ENCODE peak calls at places on chromosomes 16 and 17, in four cellular contexts. L is K562, J is HL-60, H is GM12878. O is an unnamed sample.

GRCh38 chr16:4288148-4288921 is 15.5 kb upstream of the TFAP4 start:
- DNase-seq in L (peak; percentile 87), H (no peak), J (peak; percentile 50), O (peak; percentile 95)

GRCh38 chr17:80101160-80101945 is at the start of gene GAA:
- DNase-seq in H (peak; percentile 28), J (peak; percentile 70), L (peak; percentile 99), O (peak; percentile 100)

GRCh38 chr17:44914148-44914547 is 1.2 kb downstream of the GFAP start:
- DNase-seq in J (no peak), H (no peak), L (peak; percentile 55), O (no peak)

GRCh38 chr16:88924834-88925539 is 52.0 kb downstream of the CBFA2T3 start:
- DNase-seq in J (no peak), L (peak; percentile 47), H (no peak), O (peak; percentile 88)

GRCh38 chr17:82377924-82378740 is 6.6 kb downstream of the UTS2R start:
- DNase-seq in J (no peak), H (no peak), L (no peak), O (no peak)

GRCh38 chr17:80815151-80815561 is 176.5 kb upstream of the CHMP6 start:
- DNase-seq in J (no peak), L (no peak), H (no peak), O (no peak)

GRCh38 chr17:33366998-33367397 is 73.9 kb upstream of the ASIC2 start:
- DNase-seq in J (no peak), L (no peak), H (no peak), O (no peak)

GRCh38 chr16:19696312-19696711 is 21.7 kb downstream of the KNOP1 start:
- DNase-seq in H (no peak), L (no peak), J (no peak), O (no peak)

GRCh38 chr17:77382966-77383612 is 242.3 kb downstream of the SEC14L1 start:
- DNase-seq in J (no peak), L (no peak), H (no peak), O (no peak)

GRCh38 chr16:65196696-65197095 is 74.8 kb upstream of the CDH11 start:
- DNase-seq in H (no peak), J (no peak), L (no peak), O (no peak)

GRCh38 chr17:2593846-2594656 is 597 bp downstream of the PAFAH1B1 start:
- DNase-seq in L (peak; percentile 77), J (no peak), H (peak; percentile 17), O (peak; percentile 70)

GRCh38 chr17:2215616-2216364 is 87.8 kb downstream of the SMG6 start:
- DNase-seq in L (no peak), H (no peak), J (no peak), O (peak; percentile 60)

GRCh38 chr17:40536731-40537171 is 28.5 kb downstream of the CCR7 start:
- DNase-seq in L (no peak), J (no peak), H (no peak), O (no peak)

GRCh38 chr17:29294580-29294900 is 592 bp upstream of the NUFIP2 start:
- DNase-seq in H (no peak), J (no peak), L (no peak), O (no peak)

GRCh38 chr16:83338138-83338537 is 469.6 kb upstream of the HSBP1 start:
- DNase-seq in L (no peak), H (no peak), J (no peak), O (no peak)

GRCh38 chr17:58084317-58084981 is 1.2 kb downstream of the DYNLL2 start:
- DNase-seq in H (peak; percentile 19), J (no peak), L (peak; percentile 49), O (peak; percentile 35)

GRCh38 chr17:58337126-58337599 is 8.6 kb upstream of the TSPOAP1 start:
- DNase-seq in H (no peak), J (no peak), L (no peak), O (no peak)

GRCh38 chr17:59469786-59470485 is 95.5 kb upstream of the DHX40 start:
- DNase-seq in H (no peak), L (no peak), J (no peak), O (no peak)

GRCh38 chr17:3754458-3755334 is 31.0 kb downstream of the HASPIN start:
- DNase-seq in H (no peak), L (peak; percentile 94), J (peak; percentile 20), O (peak; percentile 85)

GRCh38 chr16:53356478-53357207 is 77.6 kb upstream of the RBL2 start:
- DNase-seq in L (no peak), H (no peak), J (no peak), O (no peak)

GRCh38 chr16:19515765-19516164 is 6.1 kb downstream of the GDE1 start:
- DNase-seq in J (no peak), L (no peak), H (no peak), O (no peak)

GRCh38 chr16:83494459-83494858 is 313.3 kb upstream of the HSBP1 start:
- DNase-seq in L (no peak), J (no peak), H (no peak), O (no peak)

GRCh38 chr16:79623076-79623475 is 22.5 kb upstream of the MAF start:
- DNase-seq in L (no peak), J (no peak), H (no peak), O (no peak)

GRCh38 chr16:31138621-31139578 is 3.4 kb upstream of the PRSS8 start:
- DNase-seq in L (no peak), H (no peak), J (no peak), O (no peak)

GRCh38 chr17:1180958-1181768 is 1.4 kb upstream of the ABR start:
- DNase-seq in H (no peak), J (no peak), L (no peak), O (no peak)

GRCh38 chr16:56974549-56975300 is 13.0 kb downstream of the CETP start:
- DNase-seq in J (no peak), H (no peak), L (no peak), O (no peak)

GRCh38 chr17:35731239-35731931 is at the start of gene RASL10B:
- DNase-seq in J (peak; percentile 14), L (peak; percentile 92), H (no peak), O (peak; percentile 70)

GRCh38 chr16:8571061-8571596 is 19.2 kb downstream of the TMEM114 start:
- DNase-seq in L (no peak), J (no peak), H (no peak), O (no peak)

GRCh38 chr17:41835800-41836549 is at the start of gene NT5C3B:
- DNase-seq in H (no peak), J (no peak), L (peak; percentile 94), O (peak; percentile 87)

GRCh38 chr16:34050787-34051320 is 591.4 kb downstream of the TP53TG3F start:
- DNase-seq in L (no peak), H (no peak), J (no peak), O (no peak)

GRCh38 chr17:31393749-31394146 is 2.3 kb downstream of the RAB11FIP4 start:
- DNase-seq in H (no peak), J (no peak), L (no peak), O (no peak)
- TF ChIP-seq SPI1 in H (no peak), J (no peak), L (no peak), O (no peak)

GRCh38 chr16:879986-880385 is 79.5 kb upstream of the GNG13 start:
- DNase-seq in L (no peak), H (no peak), J (no peak), O (no peak)
- TF ChIP-seq SPI1 in L (no peak), H (no peak), J (no peak), O (no peak)

GRCh38 chr16:86026136-86026905 is 127.4 kb downstream of the IRF8 start:
- DNase-seq in H (no peak), J (no peak), L (no peak), O (no peak)

GRCh38 chr16:86026916-86027315 is 128.0 kb downstream of the IRF8 start:
- DNase-seq in J (no peak), L (no peak), H (no peak), O (no peak)

GRCh38 chr16:86029131-86029741 is 130.3 kb downstream of the IRF8 start:
- DNase-seq in L (no peak), H (no peak), J (no peak), O (no peak)

GRCh38 chr16:86025706-86026105 is 126.7 kb downstream of the IRF8 start:
- DNase-seq in J (no peak), H (no peak), L (no peak), O (no peak)

DNA sequence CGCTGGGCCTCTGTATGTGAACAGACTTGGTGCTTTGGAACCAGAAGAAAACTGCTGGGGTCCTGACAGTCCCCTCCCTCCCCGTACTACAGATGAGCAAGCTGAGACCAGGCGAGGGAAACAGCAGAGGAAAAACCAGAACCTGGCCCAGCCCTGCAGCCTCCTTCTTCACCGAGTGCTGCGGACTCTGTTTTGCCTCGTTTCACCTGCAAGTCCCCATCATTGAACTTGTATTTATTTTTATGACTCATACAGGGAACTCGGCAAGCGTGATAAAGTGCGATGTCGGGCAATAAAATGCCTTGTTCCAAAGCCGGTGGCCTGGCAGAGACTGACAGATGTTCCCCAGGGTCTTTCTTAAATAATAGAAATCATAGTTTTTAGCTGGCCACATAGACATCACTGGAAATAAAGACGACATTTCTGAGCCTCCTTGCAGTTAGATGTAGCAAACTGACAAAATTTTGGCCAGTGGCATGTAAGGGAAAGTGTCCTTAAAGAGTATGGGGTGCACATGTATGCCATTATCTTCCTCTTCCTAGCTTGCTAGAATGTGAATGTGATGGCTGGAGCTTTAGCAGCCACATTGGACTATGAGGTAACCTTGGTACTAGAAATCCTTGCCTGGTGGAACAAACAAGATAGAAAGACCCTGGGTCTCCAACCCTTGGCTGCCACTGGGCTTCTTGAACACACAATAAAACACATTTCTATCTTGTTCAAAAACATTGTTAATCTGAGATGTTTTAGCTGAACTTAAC is 128.6 kb downstream of the IRF8 start:
- DNase-seq in H (no peak), J (no peak), L (no peak), O (no peak)
- TF ChIP-seq SPI1 in H (no peak), J (no peak), L (no peak), O (no peak)

GRCh38 chr16:76654421-76654820 is 377.2 kb downstream of the CNTNAP4 start:
- DNase-seq in L (no peak), J (no peak), H (no peak), O (no peak)

GRCh38 chr16:76653390-76654026 is 376.3 kb downstream of the CNTNAP4 start:
- DNase-seq in J (peak; percentile 11), H (peak; percentile 9), L (peak; percentile 16), O (no peak)

GRCh38 chr16:76661691-76662090 is 384.5 kb downstream of the CNTNAP4 start:
- DNase-seq in L (no peak), J (no peak), H (no peak), O (no peak)

DNA sequence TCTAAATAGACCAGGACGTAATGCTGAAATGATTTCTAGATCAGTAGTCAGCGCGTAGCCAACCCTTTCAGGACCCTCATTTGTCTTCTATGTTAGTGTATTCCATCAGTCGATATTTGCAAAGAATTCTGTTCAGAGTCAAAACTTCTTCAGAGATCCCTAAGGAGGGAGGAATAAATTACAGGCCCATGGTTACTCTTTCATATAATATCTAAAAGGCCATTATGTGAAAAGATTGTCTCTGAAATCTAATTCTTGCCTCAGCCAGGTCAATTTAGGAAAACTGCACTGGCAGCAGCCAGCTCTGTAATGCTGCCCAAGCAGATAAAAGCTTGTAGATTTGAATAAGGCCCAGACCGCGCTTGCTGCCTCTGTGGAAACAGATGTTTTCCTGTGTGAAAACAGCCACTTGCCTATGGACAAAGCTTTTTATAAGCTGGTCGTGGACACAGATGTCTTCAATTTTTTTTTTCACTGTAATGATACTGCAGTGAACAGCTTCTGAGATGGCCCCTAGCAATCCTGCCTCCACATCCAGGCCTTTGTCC is 379.8 kb downstream of the CNTNAP4 start:
- DNase-seq in L (no peak), H (no peak), J (no peak), O (no peak)
- TF ChIP-seq SPI1 in L (no peak), H (no peak), J (no peak), O (no peak)

GRCh38 chr17:9859781-9860180 is 34.1 kb downstream of the GLP2R start:
- DNase-seq in J (no peak), H (no peak), L (no peak), O (no peak)
- TF ChIP-seq SPI1 in J (no peak), H (no peak), L (no peak), O (no peak)